ENCODE peak calls at places on chromosomes 1 and 21, in five cellular contexts. M is HCT116, H is body of pancreas, S is prostate gland, X is ovary. F is an unnamed sample. For H3K36me3, the result is how much of the 10 kb centered on the place peaks cover.

GRCh38 chr1:246281639-246282038 is 225.4 kb downstream of the SMYD3 start:
- DNase-seq in X (no peak), S (no peak), H (no peak), M (no peak), F (no peak)

GRCh38 chr1:62826892-62827291 is 43.0 kb downstream of the ATG4C start:
- DNase-seq in X (no peak), S (no peak), M (no peak), H (no peak), F (no peak)

GRCh38 chr21:31198575-31198974 is 145.5 kb downstream of the TIAM1 start:
- DNase-seq in S (peak), H (no peak), X (no peak), M (peak), F (no peak)

GRCh38 chr1:91764471-91765115 is 121.4 kb downstream of the TGFBR3 start:
- DNase-seq in H (no peak), X (no peak), S (no peak), M (no peak), F (no peak)

GRCh38 chr1:216582151-216582550 is 141.1 kb downstream of the ESRRG start:
- DNase-seq in S (no peak), H (no peak), X (no peak), M (no peak), F (no peak)

GRCh38 chr1:154862927-154863701 is 7.0 kb downstream of the KCNN3 start:
- DNase-seq in M (no peak), X (no peak), H (peak), S (no peak), F (no peak)

GRCh38 chr1:68673771-68674170 is 176.9 kb upstream of the DEPDC1 start:
- DNase-seq in H (no peak), X (no peak), M (no peak), S (no peak), F (no peak)

GRCh38 chr1:44323952-44324351 is 31.1 kb downstream of the ERI3 start:
- DNase-seq in S (no peak), X (no peak), H (no peak), M (no peak), F (no peak)

GRCh38 chr21:44344541-44345183 is 5.5 kb upstream of the CFAP410 start:
- DNase-seq in X (no peak), H (no peak), M (no peak), S (no peak), F (no peak)

GRCh38 chr1:111510003-111510380 is 6.6 kb upstream of the ADORA3 start:
- DNase-seq in S (no peak), X (no peak), H (no peak), M (no peak), F (no peak)

GRCh38 chr1:15668089-15668754 is 15.9 kb upstream of the PLEKHM2 start:
- DNase-seq in H (peak), X (no peak), M (no peak), S (no peak), F (no peak)

GRCh38 chr1:165376041-165376810 is 19.7 kb upstream of the LMX1A start:
- DNase-seq in S (peak), X (peak), M (no peak), H (peak), F (peak)

GRCh38 chr1:228361314-228362140 is 45.1 kb downstream of the TRIM11 start:
- DNase-seq in S (no peak), H (no peak), X (no peak), M (no peak), F (no peak)

GRCh38 chr21:15826147-15826780 is 96.5 kb downstream of the USP25 start:
- DNase-seq in S (peak), H (peak), M (peak), X (no peak), F (no peak)

GRCh38 chr1:244214009-244214967 is 163.2 kb downstream of the ZBTB18 start:
- DNase-seq in M (peak), S (peak), H (no peak), X (no peak), F (no peak)

GRCh38 chr1:230140221-230141001 is 73.4 kb downstream of the GALNT2 start:
- DNase-seq in X (peak), S (no peak), M (no peak), H (peak), F (peak)

GRCh38 chr1:25922633-25923567 is 16.7 kb upstream of the STMN1 start:
- DNase-seq in M (no peak), X (peak), S (peak), H (peak), F (peak)

GRCh38 chr1:26991310-26992116 is 2.0 kb upstream of the TRNP1 start:
- DNase-seq in X (no peak), S (no peak), M (no peak), H (peak), F (no peak)

GRCh38 chr1:49163041-49163440 is 386.4 kb upstream of the BEND5 start:
- DNase-seq in H (no peak), X (no peak), S (no peak), M (no peak), F (no peak)

GRCh38 chr21:45032332-45032731 is 42.0 kb upstream of the ADARB1 start:
- DNase-seq in X (no peak), S (no peak), H (no peak), M (no peak), F (peak)

GRCh38 chr1:33032126-33032869 is 4.4 kb downstream of the AK2 start:
- DNase-seq in X (no peak), S (no peak), M (no peak), H (no peak), F (no peak)

GRCh38 chr21:43697758-43698643 is 20.9 kb upstream of the PDXK start:
- DNase-seq in X (no peak), S (no peak), M (no peak), H (no peak), F (no peak)

GRCh38 chr1:180643693-180644092 is 11.9 kb downstream of the XPR1 start:
- DNase-seq in H (peak), M (no peak), X (no peak), S (peak), F (no peak)

GRCh38 chr1:109770331-109771095 is 6.8 kb upstream of the EPS8L3 start:
- DNase-seq in S (no peak), H (peak), M (no peak), X (no peak), F (peak)

GRCh38 chr1:93740141-93740540 is 58.5 kb upstream of the BCAR3 start:
- DNase-seq in X (no peak), M (no peak), S (no peak), H (no peak), F (no peak)

GRCh38 chr1:184035719-184036516 is 1.6 kb downstream of the COLGALT2 start:
- DNase-seq in S (peak), H (no peak), M (no peak), X (no peak), F (peak)
- H3K4me3 ChIP-seq in S (peak), H (peak), M (no peak), X (peak), F (peak)

GRCh38 chr1:203678943-203679661 is 52.5 kb downstream of the ATP2B4 start:
- DNase-seq in S (no peak), M (no peak), X (no peak), H (no peak), F (no peak)

GRCh38 chr1:203680765-203681164 is 54.1 kb downstream of the ATP2B4 start:
- DNase-seq in X (no peak), M (no peak), H (no peak), S (no peak), F (no peak)

GRCh38 chr1:203682401-203683383 is 56.1 kb downstream of the ATP2B4 start:
- DNase-seq in M (peak), X (no peak), H (no peak), S (no peak), F (no peak)

GRCh38 chr1:203684077-203684476 is 57.4 kb downstream of the ATP2B4 start:
- DNase-seq in H (no peak), X (no peak), M (no peak), S (no peak), F (no peak)

DNA sequence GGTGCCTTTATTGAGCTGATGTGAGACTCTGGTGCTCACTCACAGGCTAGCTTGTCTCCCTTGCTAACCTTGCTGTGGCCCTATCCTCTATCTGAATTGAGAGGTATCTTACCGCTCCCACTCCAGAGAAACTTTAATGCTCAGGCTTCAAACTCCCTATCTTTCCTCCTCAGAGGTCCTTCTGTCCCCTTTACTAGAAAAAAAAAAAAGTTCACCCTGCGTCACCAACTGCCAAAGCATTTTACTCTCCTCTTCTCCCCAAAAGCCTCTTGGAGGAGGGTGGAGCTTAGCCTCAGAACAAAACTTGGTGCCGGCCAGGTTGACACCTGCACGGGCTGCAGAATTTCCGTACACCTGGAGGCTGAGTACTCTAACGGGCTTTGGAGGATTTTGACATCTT is 55.1 kb downstream of the ATP2B4 start:
- DNase-seq in S (no peak), H (no peak), X (no peak), M (no peak), F (no peak)
- TF ChIP-seq POLR2A in S (no peak), H (no peak), X (no peak), M (no peak), F (no peak)

GRCh38 chr1:59666106-59666505 is 148.6 kb upstream of the HOOK1 start:
- DNase-seq in M (no peak), S (no peak), X (no peak), H (no peak), F (no peak)

GRCh38 chr1:59664167-59664566 is 150.6 kb upstream of the HOOK1 start:
- DNase-seq in H (no peak), X (no peak), S (no peak), M (no peak), F (no peak)

GRCh38 chr1:59670662-59671061 is 144.1 kb upstream of the HOOK1 start:
- DNase-seq in S (no peak), M (no peak), H (no peak), X (no peak), F (no peak)

GRCh38 chr1:59669752-59670312 is 144.9 kb upstream of the HOOK1 start:
- DNase-seq in M (no peak), H (peak), S (no peak), X (peak), F (no peak)

DNA sequence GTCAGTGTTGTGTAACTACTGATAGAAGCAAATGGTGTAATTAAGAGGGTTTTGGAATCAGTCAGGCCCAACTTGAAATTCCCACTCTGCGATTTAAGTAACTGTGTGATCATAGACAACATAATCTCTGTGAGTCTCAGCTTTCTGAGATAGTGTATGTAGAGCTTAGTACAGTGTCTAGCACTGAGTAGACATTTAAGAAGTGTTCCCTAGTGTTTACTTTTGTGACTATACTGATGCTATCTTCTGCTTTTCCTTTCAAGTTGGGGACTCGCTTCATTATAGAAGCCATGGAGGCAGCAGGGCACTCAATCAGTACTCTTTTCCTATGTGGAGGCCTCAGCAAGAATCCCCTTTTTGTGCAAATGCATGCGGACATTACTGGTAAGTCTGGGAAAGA is 147.7 kb upstream of the HOOK1 start:
- DNase-seq in H (no peak), M (no peak), X (no peak), S (no peak), F (no peak)
- H3K36me3 ChIP-seq in H (under half), M (under half), X (under half), S (under half), F (under half)

DNA sequence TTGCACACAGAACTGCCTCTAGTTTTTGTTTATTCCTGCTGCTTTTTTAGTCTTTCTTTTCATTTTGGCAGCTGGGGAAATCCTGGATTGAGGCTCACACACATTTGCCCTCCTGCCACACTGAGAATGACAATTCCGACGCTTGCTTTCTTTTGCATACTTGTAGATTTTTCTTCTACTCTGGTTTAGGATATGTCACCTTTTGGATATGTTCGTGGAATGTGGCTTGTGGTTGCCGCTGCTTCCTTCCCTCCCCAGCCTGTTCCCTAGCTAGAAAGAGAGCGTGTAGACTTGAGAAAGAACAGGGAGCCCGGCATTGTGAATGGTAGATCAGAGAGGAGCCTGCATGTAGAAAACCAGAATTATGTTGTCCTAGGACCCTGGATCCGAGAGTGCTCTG is 56.0 kb downstream of the PEX14 start:
- DNase-seq in S (no peak), H (no peak), M (no peak), X (no peak), F (no peak)
- H3K4me3 ChIP-seq in S (no peak), H (no peak), M (no peak), X (no peak), F (no peak)

GRCh38 chr1:75543705-75544104 is 67.2 kb downstream of the SLC44A5 start:
- DNase-seq in M (no peak), X (no peak), H (no peak), S (no peak), F (no peak)
- TF ChIP-seq POLR2A in M (no peak), X (no peak), H (no peak), S (no peak), F (no peak)